ENCODE peak calls at places on chromosomes 11 and 22, in seven cellular contexts. K, U, J, E, V, W and S are unnamed samples.
A peak's percentile ranks its signal among the peaks of the same experiment; 100 is the strongest.

GRCh38 chr11:96328395-96329010 is 14.5 kb downstream of the MAML2 start:
- DNase-seq in K (peak; percentile 75), U (no peak), J (no peak), E (no peak), V (no peak), W (no peak), S (no peak)

GRCh38 chr11:5234390-5234834 is at the start of gene HBD:
- DNase-seq in K (peak; percentile 23), U (no peak), J (no peak), E (no peak), V (no peak), W (no peak), S (no peak)

GRCh38 chr22:17412232-17412631 is 43.0 kb downstream of the CECR2 start:
- DNase-seq in K (no peak), U (no peak), J (no peak), E (no peak), V (no peak), W (no peak), S (no peak)

GRCh38 chr22:35399678-35400334 is at the start of gene MCM5:
- DNase-seq in K (peak; percentile 97), U (peak; percentile 98), J (peak; percentile 84), E (peak; percentile 98), V (peak; percentile 96), W (peak; percentile 98), S (peak; percentile 97)

GRCh38 chr22:26416670-26417270 is 12.3 kb upstream of the ASPHD2 start:
- DNase-seq in K (peak; percentile 71), U (no peak), J (no peak), E (no peak), V (peak; percentile 11), W (no peak), S (no peak)

GRCh38 chr11:1943977-1944376 is 3.2 kb upstream of the MRPL23 start:
- DNase-seq in K (peak; percentile 76), U (no peak), J (no peak), E (no peak), V (no peak), W (no peak), S (no peak)

GRCh38 chr11:23732026-23732425 is 764.8 kb upstream of the LUZP2 start:
- DNase-seq in K (no peak), U (no peak), J (no peak), E (no peak), V (no peak), W (no peak), S (no peak)

GRCh38 chr11:19232910-19233503 is 7.7 kb downstream of the E2F8 start:
- DNase-seq in K (peak; percentile 91), U (no peak), J (peak; percentile 63), E (no peak), V (no peak), W (no peak), S (no peak)

GRCh38 chr22:19803736-19804267 is 43.2 kb downstream of the TBX1 start:
- DNase-seq in K (no peak), U (no peak), J (no peak), E (no peak), V (no peak), W (peak; percentile 2), S (no peak)

GRCh38 chr22:50009765-50010675 is 2.5 kb downstream of the IL17REL start:
- DNase-seq in K (no peak), U (no peak), J (no peak), E (no peak), V (no peak), W (peak; percentile 7), S (no peak)

GRCh38 chr22:42680648-42681047 is 31.5 kb upstream of the CYB5R3 start:
- DNase-seq in K (peak; percentile 95), U (no peak), J (no peak), E (no peak), V (no peak), W (no peak), S (no peak)

GRCh38 chr11:58561394-58562102 is 14.1 kb downstream of the LPXN start:
- DNase-seq in K (no peak), U (no peak), J (no peak), E (no peak), V (no peak), W (no peak), S (no peak)

GRCh38 chr22:22936915-22937656 is 49.5 kb downstream of the IGLL5 start:
- DNase-seq in K (no peak), U (no peak), J (no peak), E (no peak), V (no peak), W (no peak), S (no peak)

GRCh38 chr11:10930224-10930960 is 72.5 kb upstream of the ZBED5 start:
- DNase-seq in K (peak; percentile 39), U (peak; percentile 27), J (no peak), E (peak; percentile 42), V (no peak), W (no peak), S (no peak)

GRCh38 chr11:99781074-99781473 is 760.3 kb downstream of the CNTN5 start:
- DNase-seq in K (no peak), U (no peak), J (no peak), E (no peak), V (no peak), W (no peak), S (no peak)

GRCh38 chr11:69209936-69210659 is 54.4 kb downstream of the SMIM38 start:
- DNase-seq in K (no peak), U (no peak), J (no peak), E (no peak), V (no peak), W (no peak), S (no peak)

GRCh38 chr11:65274734-65275682 is 13.2 kb downstream of the POLA2 start:
- DNase-seq in K (peak; percentile 74), U (peak; percentile 31), J (no peak), E (peak; percentile 88), V (peak; percentile 94), W (peak; percentile 60), S (no peak)

GRCh38 chr22:32618461-32619140 is 144.0 kb downstream of the FBXO7 start:
- DNase-seq in K (no peak), U (no peak), J (no peak), E (peak; percentile 31), V (peak; percentile 71), W (peak; percentile 66), S (no peak)
- H3K4me1 ChIP-seq in K (no peaks in the 10 kb centered on the region), U (no peaks in the 10 kb centered on the region), J (no peaks in the 10 kb centered on the region), E (no peaks in the 10 kb centered on the region), V (peaks cover 56% of the 10 kb centered on the region), W (peaks cover 68% of the 10 kb centered on the region), S (no peaks in the 10 kb centered on the region)

DNA sequence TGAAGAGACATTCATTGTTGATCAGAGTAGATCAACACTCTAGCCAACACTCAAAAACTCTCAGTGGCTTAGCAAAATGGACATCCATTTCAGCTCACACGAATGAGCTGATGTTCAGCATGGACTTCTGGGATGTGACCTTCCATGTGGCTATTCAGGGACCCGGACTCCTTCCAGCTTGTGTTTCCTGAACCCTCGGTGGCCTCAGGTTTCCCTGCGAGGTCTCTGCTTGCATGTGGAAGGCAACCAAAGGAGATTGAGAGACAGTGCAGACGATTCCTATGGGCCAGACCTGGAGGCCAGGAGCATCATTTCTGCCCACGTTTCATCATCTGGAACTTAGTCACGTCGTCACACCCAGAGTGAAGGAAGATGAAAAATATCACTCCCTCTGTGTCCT is 1137.4 kb downstream of the TBC1D22A start:
- DNase-seq in K (no peak), U (no peak), J (no peak), E (no peak), V (no peak), W (no peak), S (no peak)
- H3K9me3 ChIP-seq in K (peaks cover 28% of the 10 kb centered on the region), U (no peaks in the 10 kb centered on the region), J (no peaks in the 10 kb centered on the region), E (no peaks in the 10 kb centered on the region), V (no peaks in the 10 kb centered on the region), W (peaks cover 10% of the 10 kb centered on the region), S (no peaks in the 10 kb centered on the region)

DNA sequence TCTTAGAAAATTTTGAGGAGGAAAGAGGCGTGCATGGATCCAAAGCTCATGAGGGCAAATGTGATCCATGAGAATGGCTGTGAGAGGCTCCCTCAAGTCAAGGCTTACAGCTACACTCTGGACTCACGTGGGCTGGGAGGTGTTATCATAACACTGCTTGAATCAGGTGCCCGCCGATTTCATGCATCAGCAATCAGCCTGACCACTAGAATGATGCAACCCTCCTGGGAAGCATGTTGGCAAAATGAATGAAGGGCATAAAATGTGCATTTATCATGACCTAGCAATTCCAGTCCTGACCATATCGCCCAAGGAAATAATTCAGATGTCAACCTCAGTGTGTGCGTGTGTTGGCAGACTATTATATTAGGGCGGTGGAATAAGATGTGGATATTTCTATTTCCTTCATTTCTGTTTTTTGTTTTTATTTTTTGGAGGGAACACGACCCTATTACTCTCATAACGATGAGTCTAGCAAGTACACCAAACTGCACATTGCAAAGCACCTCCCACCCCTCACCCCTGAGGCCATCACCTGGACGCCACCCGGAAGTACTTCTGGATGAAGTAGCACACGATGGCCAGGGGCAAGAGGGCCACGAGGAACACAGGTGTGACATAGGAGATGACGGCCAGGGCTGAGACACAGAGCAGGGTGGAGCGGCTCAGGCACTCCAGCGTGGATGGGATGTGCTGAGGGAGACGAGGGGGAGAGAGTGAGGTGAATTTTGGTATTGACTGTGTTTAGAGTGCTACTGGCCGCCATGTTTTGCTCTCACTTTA is 15.7 kb upstream of the KCNJ11 start:
- DNase-seq in K (peak; percentile 20), U (no peak), J (no peak), E (no peak), V (no peak), W (no peak), S (no peak)
- H3K4me1 ChIP-seq in K (no peaks in the 10 kb centered on the region), U (no peaks in the 10 kb centered on the region), J (peaks cover 6% of the 10 kb centered on the region), E (no peaks in the 10 kb centered on the region), V (peaks cover 4% of the 10 kb centered on the region), W (peaks cover 34% of the 10 kb centered on the region), S (no peaks in the 10 kb centered on the region)

GRCh38 chr11:32429477-32429876 is 5.9 kb downstream of the WT1 start:
- DNase-seq in K (no peak), U (no peak), J (no peak), E (no peak), V (no peak), W (no peak), S (no peak)

GRCh38 chr11:32427616-32427934 is 7.8 kb downstream of the WT1 start:
- DNase-seq in K (no peak), U (no peak), J (no peak), E (no peak), V (no peak), W (no peak), S (no peak)

GRCh38 chr11:32426819-32427615 is 8.3 kb downstream of the WT1 start:
- DNase-seq in K (no peak), U (no peak), J (no peak), E (no peak), V (no peak), W (peak; percentile 63), S (no peak)

GRCh38 chr11:32428665-32429293 is 6.6 kb downstream of the WT1 start:
- DNase-seq in K (no peak), U (no peak), J (no peak), E (no peak), V (no peak), W (no peak), S (no peak)

DNA sequence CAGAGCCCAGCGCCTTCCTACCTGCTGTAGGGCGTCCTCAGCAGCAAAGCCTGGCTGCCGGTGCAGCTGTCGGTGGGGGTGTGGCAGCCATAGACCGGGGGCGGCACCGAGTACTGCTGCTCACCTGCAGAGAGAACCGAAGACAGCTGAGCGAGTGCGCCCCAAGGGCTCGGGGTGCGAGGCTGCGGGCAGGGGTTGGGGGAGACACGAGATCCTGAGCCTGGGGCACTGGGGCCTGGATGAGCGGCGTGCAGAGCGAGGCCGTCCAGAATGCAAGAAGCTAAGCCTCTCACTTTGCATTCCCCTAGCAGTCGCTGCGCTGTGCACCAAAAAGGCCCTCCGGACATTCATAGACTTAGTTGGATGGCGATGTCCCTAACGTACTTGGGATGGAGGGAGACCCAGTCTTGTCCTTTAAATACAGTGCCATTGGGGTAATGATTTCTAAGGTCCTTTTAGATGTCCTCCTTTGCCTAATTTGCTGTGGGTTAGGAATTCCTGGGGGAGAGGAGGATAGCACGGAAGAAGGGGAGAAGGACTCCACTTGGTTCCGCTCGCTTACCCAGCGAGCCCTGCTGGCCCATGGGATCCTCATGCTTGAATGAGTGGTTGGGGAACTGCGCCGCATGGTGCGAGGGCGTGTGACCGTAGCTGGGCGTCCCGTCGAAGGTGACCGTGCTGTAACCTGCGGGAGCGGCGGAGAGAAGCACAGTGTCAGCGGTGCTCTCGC is 7.2 kb downstream of the WT1 start:
- DNase-seq in K (no peak), U (no peak), J (no peak), E (no peak), V (no peak), W (no peak), S (no peak)
- H3K9me3 ChIP-seq in K (peaks cover 2% of the 10 kb centered on the region), U (no peaks in the 10 kb centered on the region), J (no peaks in the 10 kb centered on the region), E (no peaks in the 10 kb centered on the region), V (no peaks in the 10 kb centered on the region), W (no peaks in the 10 kb centered on the region), S (no peaks in the 10 kb centered on the region)